ENCODE peak calls at places on chromosomes 2 and 18, in five cellular contexts. E, I, U, F and O are unnamed samples.

GRCh38 chr2:199467462-199467822 is 9.7 kb upstream of the SATB2 start:
- DNase-seq in E (no peak), I (no peak), U (no peak), F (no peak), O (no peak)

GRCh38 chr18:10420561-10421352 is 33.7 kb upstream of the APCDD1 start:
- DNase-seq in E (no peak), I (no peak), U (no peak), F (no peak), O (no peak)

GRCh38 chr2:233300401-233300800 is 7.2 kb upstream of the SAG start:
- DNase-seq in E (no peak), I (no peak), U (no peak), F (no peak), O (no peak)

GRCh38 chr2:9951522-9952285 is at the start of gene GRHL1:
- DNase-seq in E (peak), I (peak), U (peak), F (peak), O (peak)

GRCh38 chr2:120937736-120938131 is 202.1 kb downstream of the GLI2 start:
- DNase-seq in E (no peak), I (no peak), U (no peak), F (no peak), O (no peak)

GRCh38 chr2:191358325-191359025 is 113.3 kb downstream of the MYO1B start:
- DNase-seq in E (no peak), I (no peak), U (no peak), F (no peak), O (no peak)

GRCh38 chr2:7083580-7084509 is 166.6 kb downstream of the RNF144A start:
- DNase-seq in E (no peak), I (no peak), U (peak), F (peak), O (no peak)

GRCh38 chr2:38074047-38074774 is 1.7 kb downstream of the CYP1B1 start:
- DNase-seq in E (no peak), I (no peak), U (no peak), F (no peak), O (peak)

GRCh38 chr2:127165539-127165935 is 54.6 kb downstream of the CYP27C1 start:
- DNase-seq in E (no peak), I (no peak), U (no peak), F (no peak), O (peak)

GRCh38 chr2:197885587-197885986 is 81.2 kb downstream of the PLCL1 start:
- DNase-seq in E (no peak), I (no peak), U (no peak), F (no peak), O (no peak)

GRCh38 chr2:143297182-143297581 is 168.0 kb downstream of the ARHGAP15 start:
- DNase-seq in E (no peak), I (no peak), U (no peak), F (no peak), O (no peak)

GRCh38 chr2:46296216-46296839 is 879 bp upstream of the EPAS1 start:
- DNase-seq in E (peak), I (peak), U (no peak), F (no peak), O (peak)

GRCh38 chr2:199870581-199870980 is 19.6 kb upstream of the FTCDNL1 start:
- DNase-seq in E (no peak), I (no peak), U (no peak), F (no peak), O (no peak)

GRCh38 chr2:19851116-19851515 is 50.7 kb downstream of the TTC32 start:
- DNase-seq in E (no peak), I (no peak), U (no peak), F (no peak), O (no peak)

GRCh38 chr2:112760149-112760548 is 4.3 kb downstream of the CKAP2L start:
- DNase-seq in E (no peak), I (no peak), U (no peak), F (no peak), O (no peak)

GRCh38 chr2:206584323-206585116 is 57.8 kb upstream of the FAM237A start:
- DNase-seq in E (no peak), I (peak), U (peak), F (no peak), O (no peak)

GRCh38 chr18:212780-213179 is 54.4 kb downstream of the USP14 start:
- DNase-seq in E (no peak), I (no peak), U (peak), F (no peak), O (no peak)

DNA sequence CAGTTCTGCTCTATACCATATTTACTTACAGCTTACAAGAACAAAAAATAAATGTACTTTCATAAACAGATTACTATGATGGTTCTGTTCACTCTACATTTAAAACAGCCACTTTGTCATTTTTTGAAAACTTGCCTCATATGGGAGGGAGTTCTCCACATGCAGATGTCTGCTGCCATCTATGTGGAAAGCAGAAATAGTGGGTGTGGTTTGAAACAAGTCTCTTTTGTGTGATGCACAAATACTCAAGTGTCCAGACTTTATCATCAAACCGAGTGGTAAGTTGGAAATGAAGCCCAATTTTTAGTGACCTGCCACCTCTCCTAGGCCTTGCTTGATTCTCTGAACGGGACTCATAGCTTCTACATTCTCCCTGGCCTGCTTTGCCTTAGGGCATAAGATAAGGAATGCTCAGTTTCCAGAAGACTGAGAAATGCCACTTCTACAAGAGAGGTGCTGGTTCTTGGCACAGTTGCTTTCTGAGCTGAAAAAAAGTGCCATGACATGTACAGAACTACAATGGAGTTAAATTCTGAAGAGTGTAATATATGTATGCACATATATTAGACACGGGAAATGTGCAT is 221.1 kb downstream of the SLC8A1 start:
- DNase-seq in E (no peak), I (no peak), U (no peak), F (no peak), O (no peak)
- TF ChIP-seq CTCF in E (no peak), I (no peak), U (no peak), F (no peak), O (no peak)

GRCh38 chr2:102145107-102145506 is 2.6 kb downstream of the IL1R1 start:
- DNase-seq in E (no peak), I (no peak), U (no peak), F (no peak), O (no peak)
- TF ChIP-seq POLR2AphosphoS5 in E (no peak), I (no peak), U (no peak), F (no peak), O (no peak)

GRCh38 chr18:58051765-58052460 is 7.9 kb downstream of the NEDD4L start:
- DNase-seq in E (no peak), I (no peak), U (no peak), F (no peak), O (no peak)
- TF ChIP-seq CTCF in E (no peak), I (peak), U (peak), F (peak), O (peak)

DNA sequence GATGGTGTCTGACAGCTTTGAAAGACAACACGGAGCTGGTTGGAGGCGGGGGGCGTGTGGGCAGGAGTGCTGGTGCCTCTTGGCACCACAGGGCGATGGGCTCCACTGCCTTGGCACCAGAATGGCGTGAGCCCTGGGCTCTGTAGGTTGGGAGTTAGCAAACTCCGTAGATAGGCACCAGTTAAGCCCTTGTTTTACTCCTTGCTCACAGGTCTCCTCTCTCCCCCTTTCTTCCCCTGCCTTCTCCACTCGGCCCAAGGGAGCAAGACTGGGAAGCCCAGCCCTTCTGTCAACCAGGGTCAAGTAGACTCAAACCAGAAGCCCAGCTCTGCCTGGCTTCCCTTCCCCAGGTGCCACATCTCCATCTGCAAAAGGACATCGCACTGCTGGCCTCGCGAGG is 281.7 kb upstream of the ID2 start:
- DNase-seq in E (no peak), I (no peak), U (no peak), F (no peak), O (no peak)
- TF ChIP-seq POLR2AphosphoS5 in E (no peak), I (no peak), U (no peak), F (no peak), O (no peak)

GRCh38 chr2:40451926-40452605 is at the start of gene SLC8A1:
- DNase-seq in E (no peak), I (no peak), U (no peak), F (no peak), O (peak)

GRCh38 chr2:40445467-40445866 is 6.4 kb downstream of the SLC8A1 start:
- DNase-seq in E (no peak), I (no peak), U (no peak), F (no peak), O (no peak)

GRCh38 chr2:40455661-40456060 is 3.8 kb upstream of the SLC8A1 start:
- DNase-seq in E (no peak), I (peak), U (no peak), F (no peak), O (no peak)

GRCh38 chr2:40448476-40449079 is 3.3 kb downstream of the SLC8A1 start:
- DNase-seq in E (no peak), I (no peak), U (no peak), F (peak), O (no peak)

GRCh38 chr2:40450066-40450841 is 1.6 kb downstream of the SLC8A1 start:
- DNase-seq in E (no peak), I (no peak), U (no peak), F (no peak), O (no peak)
- TF ChIP-seq CTCF in E (no peak), I (no peak), U (no peak), F (no peak), O (no peak)